ENCODE peak calls at places on chromosomes 5 and 9, in nine cellular contexts. W is MM.1S, R is endothelial cell, P is HT-29, K is right atrium auricular region, C is tibial nerve, U is hepatic stellate cell, V is fibroblast of the aortic adventitia, H is amniotic stem cell. D is an unnamed sample.

GRCh38 chr5:179110528-179110927 is 50.4 kb downstream of the ZNF354C start:
- DNase-seq in W (no peak), R (no peak), P (no peak), K (peak), C (no peak), U (no peak), V (no peak), H (no peak), D (no peak)

GRCh38 chr5:58281189-58281588 is 178.7 kb downstream of the PLK2 start:
- DNase-seq in W (no peak), R (no peak), P (no peak), K (no peak), C (no peak), U (no peak), V (no peak), H (no peak), D (no peak)

GRCh38 chr5:171307843-171308452 is 1.1 kb upstream of the TLX3 start:
- DNase-seq in W (no peak), R (no peak), P (no peak), K (no peak), C (no peak), U (no peak), V (no peak), H (no peak), D (no peak)

GRCh38 chr5:127311349-127311748 is 20.8 kb downstream of the MEGF10 start:
- DNase-seq in W (no peak), R (no peak), P (no peak), K (no peak), C (no peak), U (no peak), V (no peak), H (no peak), D (no peak)

GRCh38 chr9:131178382-131178781 is 53.0 kb downstream of the NUP214 start:
- DNase-seq in W (peak), R (peak), P (peak), K (peak), C (peak), U (peak), V (peak), H (peak), D (peak)

GRCh38 chr5:80917596-80917995 is 42.6 kb upstream of the RASGRF2 start:
- DNase-seq in W (no peak), R (no peak), P (no peak), K (no peak), C (no peak), U (no peak), V (no peak), H (no peak), D (no peak)

GRCh38 chr5:142617416-142617815 is 68.5 kb downstream of the FGF1 start:
- DNase-seq in W (peak), R (no peak), P (no peak), K (no peak), C (no peak), U (no peak), V (no peak), H (no peak), D (no peak)

GRCh38 chr5:124783794-124784193 is 37.4 kb upstream of the ZNF608 start:
- DNase-seq in W (no peak), R (no peak), P (no peak), K (no peak), C (no peak), U (no peak), V (peak), H (no peak), D (no peak)

GRCh38 chr9:104977168-104977567 is 49.2 kb upstream of the ABCA1 start:
- DNase-seq in W (no peak), R (no peak), P (no peak), K (no peak), C (no peak), U (no peak), V (no peak), H (no peak), D (no peak)

GRCh38 chr5:113123563-113123962 is 147.0 kb downstream of the DCP2 start:
- DNase-seq in W (no peak), R (peak), P (peak), K (no peak), C (no peak), U (no peak), V (no peak), H (no peak), D (no peak)

GRCh38 chr9:7123743-7124142 is 366.0 kb downstream of the KDM4C start:
- DNase-seq in W (no peak), R (no peak), P (no peak), K (no peak), C (no peak), U (no peak), V (no peak), H (no peak), D (no peak)

GRCh38 chr5:169521366-169521983 is 62.1 kb upstream of the SPDL1 start:
- DNase-seq in W (no peak), R (no peak), P (no peak), K (peak), C (no peak), U (no peak), V (no peak), H (no peak), D (no peak)

GRCh38 chr9:85741112-85741874 is 461 bp downstream of the AGTPBP1 start:
- DNase-seq in W (peak), R (peak), P (peak), K (no peak), C (no peak), U (peak), V (peak), H (peak), D (peak)

GRCh38 chr9:128114326-128115186 is 13.0 kb downstream of the PTGES2 start:
- DNase-seq in W (no peak), R (no peak), P (no peak), K (no peak), C (no peak), U (no peak), V (no peak), H (no peak), D (no peak)

GRCh38 chr5:64221911-64222310 is 56.3 kb downstream of the RNF180 start:
- DNase-seq in W (no peak), R (no peak), P (no peak), K (no peak), C (no peak), U (no peak), V (no peak), H (no peak), D (no peak)

GRCh38 chr9:1536522-1537170 is 478.5 kb upstream of the SMARCA2 start:
- DNase-seq in W (no peak), R (no peak), P (no peak), K (no peak), C (no peak), U (no peak), V (no peak), H (no peak), D (no peak)

GRCh38 chr9:130662099-130662926 is 2.1 kb upstream of the PRDM12 start:
- DNase-seq in W (no peak), R (no peak), P (no peak), K (no peak), C (no peak), U (no peak), V (no peak), H (no peak), D (no peak)

GRCh38 chr9:112120471-112120925 is 54.6 kb downstream of the SUSD1 start:
- DNase-seq in W (no peak), R (no peak), P (peak), K (no peak), C (no peak), U (no peak), V (no peak), H (no peak), D (no peak)

GRCh38 chr5:158590936-158591863 is 508.5 kb downstream of the EBF1 start:
- DNase-seq in W (no peak), R (peak), P (no peak), K (no peak), C (no peak), U (no peak), V (peak), H (no peak), D (no peak)

GRCh38 chr5:142925795-142926194 is 155.6 kb downstream of the ARHGAP26 start:
- DNase-seq in W (no peak), R (no peak), P (peak), K (no peak), C (no peak), U (peak), V (peak), H (peak), D (no peak)

GRCh38 chr5:60334281-60334713 is 365.7 kb downstream of the DEPDC1B start:
- DNase-seq in W (no peak), R (no peak), P (no peak), K (no peak), C (no peak), U (peak), V (peak), H (peak), D (no peak)

GRCh38 chr9:134683714-134684374 is 42.2 kb downstream of the COL5A1 start:
- DNase-seq in W (no peak), R (no peak), P (no peak), K (peak), C (no peak), U (no peak), V (peak), H (no peak), D (no peak)

GRCh38 chr9:93963969-93964368 is 8.8 kb upstream of the BARX1 start:
- DNase-seq in W (no peak), R (no peak), P (no peak), K (peak), C (no peak), U (peak), V (no peak), H (no peak), D (no peak)

GRCh38 chr9:112065781-112066606 is 109.1 kb downstream of the SUSD1 start:
- DNase-seq in W (no peak), R (no peak), P (peak), K (no peak), C (no peak), U (peak), V (peak), H (no peak), D (no peak)

GRCh38 chr5:175658299-175659145 is 651 bp downstream of the HRH2 start:
- DNase-seq in W (peak), R (peak), P (no peak), K (no peak), C (no peak), U (no peak), V (no peak), H (no peak), D (no peak)

GRCh38 chr5:168656633-168657032 is 77.5 kb upstream of the PANK3 start:
- DNase-seq in W (no peak), R (no peak), P (peak), K (no peak), C (no peak), U (no peak), V (peak), H (no peak), D (no peak)

GRCh38 chr9:37970301-37971106 is 66.6 kb upstream of the SLC25A51 start:
- DNase-seq in W (no peak), R (no peak), P (no peak), K (no peak), C (no peak), U (no peak), V (no peak), H (no peak), D (no peak)

GRCh38 chr9:123011878-123012528 is 21.5 kb upstream of the GPR21 start:
- DNase-seq in W (no peak), R (no peak), P (no peak), K (no peak), C (no peak), U (no peak), V (no peak), H (no peak), D (no peak)

GRCh38 chr9:89610391-89610925 is 5.6 kb downstream of the GADD45G start:
- DNase-seq in W (no peak), R (no peak), P (no peak), K (no peak), C (no peak), U (no peak), V (no peak), H (no peak), D (no peak)

GRCh38 chr5:180156141-180156540 is 52.9 kb downstream of the RASGEF1C start:
- DNase-seq in W (no peak), R (no peak), P (no peak), K (peak), C (no peak), U (no peak), V (no peak), H (no peak), D (no peak)

GRCh38 chr5:38420246-38420645 is 136.2 kb downstream of the LIFR start:
- DNase-seq in W (no peak), R (no peak), P (no peak), K (no peak), C (no peak), U (no peak), V (peak), H (no peak), D (no peak)

GRCh38 chr9:80595192-80595591 is 1023.4 kb downstream of the TLE4 start:
- DNase-seq in W (no peak), R (no peak), P (no peak), K (no peak), C (no peak), U (no peak), V (no peak), H (no peak), D (no peak)

GRCh38 chr5:116303810-116304209 is 219.0 kb downstream of the COMMD10 start:
- DNase-seq in W (no peak), R (no peak), P (no peak), K (no peak), C (no peak), U (no peak), V (no peak), H (no peak), D (no peak)

GRCh38 chr5:37575541-37576489 is 196.7 kb downstream of the WDR70 start:
- DNase-seq in W (no peak), R (no peak), P (no peak), K (no peak), C (no peak), U (no peak), V (no peak), H (no peak), D (no peak)

GRCh38 chr9:78131969-78132687 is 100.5 kb upstream of the GNAQ start:
- DNase-seq in W (no peak), R (no peak), P (no peak), K (no peak), C (no peak), U (no peak), V (no peak), H (peak), D (no peak)

GRCh38 chr9:134099123-134099761 is 31.4 kb upstream of the BRD3 start:
- DNase-seq in W (peak), R (peak), P (peak), K (no peak), C (no peak), U (peak), V (peak), H (no peak), D (peak)

GRCh38 chr5:181133610-181134231 is 2.8 kb upstream of the OR2V1 start:
- DNase-seq in W (no peak), R (no peak), P (peak), K (peak), C (peak), U (peak), V (peak), H (peak), D (no peak)

GRCh38 chr5:3601929-3602712 is 6.5 kb downstream of the IRX1 start:
- DNase-seq in W (no peak), R (no peak), P (no peak), K (no peak), C (no peak), U (no peak), V (no peak), H (no peak), D (no peak)

GRCh38 chr5:78621269-78621871 is 27.2 kb downstream of the LHFPL2 start:
- DNase-seq in W (no peak), R (no peak), P (no peak), K (no peak), C (no peak), U (no peak), V (peak), H (no peak), D (no peak)

D was measured in effector CD4-positive, alpha-beta T cell.